ENCODE peak calls at places on chromosomes 2 and 18, in five cellular contexts. Y is HepG2, J is K562, V is GM12878, B is H1. W is an unnamed sample.

GRCh38 chr2:54416938-54417337 is 39.2 kb upstream of the SPTBN1 start:
- DNase-seq in Y (no peak), J (no peak), V (no peak), B (no peak), W (no peak)

GRCh38 chr2:80378-80777 is 34.1 kb upstream of the FAM110C start:
- DNase-seq in Y (no peak), J (no peak), V (no peak), B (no peak), W (no peak)

GRCh38 chr18:42183746-42184145 is 228.7 kb downstream of the PIK3C3 start:
- DNase-seq in Y (no peak), J (no peak), V (no peak), B (no peak), W (no peak)

GRCh38 chr2:37090019-37090477 is 5.7 kb downstream of the GPATCH11 start:
- DNase-seq in Y (no peak), J (no peak), V (peak), B (no peak), W (no peak)

GRCh38 chr2:190320696-190321095 is 1.1 kb upstream of the HIBCH start:
- DNase-seq in Y (no peak), J (peak), V (no peak), B (no peak), W (no peak)

GRCh38 chr18:31162419-31162793 is 250 bp downstream of the DSC1 start:
- DNase-seq in Y (no peak), J (no peak), V (no peak), B (no peak), W (no peak)

GRCh38 chr2:188811522-188811921 is 162.7 kb upstream of the COL3A1 start:
- DNase-seq in Y (no peak), J (no peak), V (no peak), B (no peak), W (no peak)

GRCh38 chr2:240477916-240478315 is 42.5 kb downstream of the GPC1 start:
- DNase-seq in Y (no peak), J (no peak), V (no peak), B (no peak), W (no peak)

GRCh38 chr2:99692785-99693184 is 203.0 kb upstream of the REV1 start:
- DNase-seq in Y (no peak), J (peak), V (no peak), B (no peak), W (no peak)

GRCh38 chr18:34866739-34867138 is 156.6 kb downstream of the DTNA start:
- DNase-seq in Y (no peak), J (peak), V (no peak), B (no peak), W (no peak)

GRCh38 chr2:34096552-34097171 is 497.6 kb upstream of the FAM98A start:
- DNase-seq in Y (peak), J (peak), V (peak), B (peak), W (peak)

GRCh38 chr18:28161608-28162599 is 15.0 kb downstream of the CDH2 start:
- DNase-seq in Y (peak), J (no peak), V (no peak), B (no peak), W (no peak)

GRCh38 chr2:78546843-78547242 is 478.7 kb upstream of the REG3G start:
- DNase-seq in Y (peak), J (peak), V (no peak), B (no peak), W (no peak)

GRCh38 chr2:219495531-219496122 is 3.1 kb upstream of the GMPPA start:
- DNase-seq in Y (peak), J (peak), V (peak), B (peak), W (peak)

GRCh38 chr18:2070636-2071035 is 500.7 kb downstream of the METTL4 start:
- DNase-seq in Y (no peak), J (no peak), V (no peak), B (no peak), W (no peak)

GRCh38 chr2:74528600-74529356 is 728 bp downstream of the AUP1 start:
- DNase-seq in Y (peak), J (peak), V (no peak), B (no peak), W (no peak)

GRCh38 chr2:74527741-74528140 is 1.7 kb upstream of the DQX1 start:
- DNase-seq in Y (no peak), J (no peak), V (no peak), B (no peak), W (no peak)

GRCh38 chr2:74525717-74526648 is at the start of gene DQX1:
- DNase-seq in Y (peak), J (peak), V (peak), B (peak), W (no peak)

GRCh38 chr2:74524955-74525716 is 895 bp downstream of the DQX1 start:
- DNase-seq in Y (no peak), J (no peak), V (no peak), B (no peak), W (no peak)

GRCh38 chr2:74526649-74527230 is 709 bp upstream of the DQX1 start:
- DNase-seq in Y (no peak), J (no peak), V (no peak), B (no peak), W (no peak)
- H3K4me2 ChIP-seq in Y (peak), J (no peak), V (peak), B (no peak), W (no peak)

GRCh38 chr2:48110497-48110896 is 204.2 kb upstream of the FBXO11 start:
- DNase-seq in Y (no peak), J (no peak), V (no peak), B (no peak), W (no peak)
- H2AFZ ChIP-seq in Y (peak), J (peak), V (no peak), B (no peak), W (peak)

GRCh38 chr2:205731521-205731965 is 49.2 kb downstream of the NRP2 start:
- DNase-seq in Y (peak), J (no peak), V (no peak), B (no peak), W (no peak)

GRCh38 chr2:205733082-205733481 is 50.8 kb downstream of the NRP2 start:
- DNase-seq in Y (no peak), J (no peak), V (no peak), B (no peak), W (no peak)

GRCh38 chr2:205730191-205730590 is 47.9 kb downstream of the NRP2 start:
- DNase-seq in Y (no peak), J (no peak), V (no peak), B (no peak), W (no peak)

GRCh38 chr2:205732314-205732713 is 50.0 kb downstream of the NRP2 start:
- DNase-seq in Y (no peak), J (no peak), V (no peak), B (no peak), W (no peak)

GRCh38 chr2:205730701-205731271 is 48.5 kb downstream of the NRP2 start:
- DNase-seq in Y (no peak), J (no peak), V (no peak), B (no peak), W (no peak)
- TF ChIP-seq SRF in Y (no peak), J (no peak), V (no peak), B (no peak), W (no peak)

DNA sequence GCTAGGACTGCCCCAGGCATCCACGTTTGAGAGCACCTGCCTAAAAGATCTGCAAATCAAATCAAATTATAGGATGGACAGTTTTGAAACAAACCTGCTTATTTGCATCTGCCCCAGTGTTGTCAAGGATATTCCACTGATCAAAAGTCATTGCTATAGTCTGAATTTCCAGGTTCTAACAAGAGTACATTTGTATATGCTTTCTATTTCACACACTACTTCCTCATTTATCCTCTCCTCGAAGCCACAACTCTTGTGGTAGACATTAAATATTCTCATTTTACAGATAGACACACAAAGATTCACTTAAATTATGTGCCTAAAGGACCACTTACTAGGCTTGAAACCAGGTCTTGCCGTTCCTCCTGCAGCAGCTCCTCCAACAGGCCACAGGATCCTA is 11.9 kb upstream of the TET3 start:
- DNase-seq in Y (no peak), J (no peak), V (no peak), B (no peak), W (no peak)
- H3K4me2 ChIP-seq in Y (no peak), J (no peak), V (peak), B (no peak), W (no peak)

DNA sequence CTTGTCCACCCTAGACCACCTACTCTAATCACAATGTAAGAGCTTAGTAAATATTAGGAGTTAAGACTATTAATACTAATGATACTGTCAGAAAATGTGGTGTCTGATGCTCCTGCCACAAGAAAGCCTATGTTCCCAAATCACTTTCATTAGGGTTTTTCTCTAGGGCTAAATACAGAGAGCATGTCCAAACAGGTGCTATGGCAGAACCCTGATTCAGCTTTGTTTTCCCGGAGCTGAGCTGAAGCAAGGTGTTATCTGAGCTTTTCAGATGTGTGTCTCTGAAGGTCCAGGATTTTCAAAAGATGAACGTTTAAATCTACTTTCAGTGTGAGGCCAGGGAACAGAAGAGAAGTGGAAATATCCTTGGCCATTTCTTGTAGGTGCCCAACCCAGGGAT is 40.6 kb downstream of the CPO start:
- DNase-seq in Y (no peak), J (no peak), V (no peak), B (no peak), W (no peak)
- H2AFZ ChIP-seq in Y (no peak), J (no peak), V (no peak), B (no peak), W (no peak)

GRCh38 chr2:47639469-47639868 is 143.5 kb upstream of the MSH6 start:
- DNase-seq in Y (no peak), J (peak), V (no peak), B (no peak), W (no peak)
- TF ChIP-seq SRF in Y (no peak), J (no peak), V (no peak), B (no peak), W (no peak)

GRCh38 chr2:105177008-105177407 is 64.5 kb upstream of the GPR45 start:
- DNase-seq in Y (no peak), J (no peak), V (no peak), B (no peak), W (no peak)
- H3K4me2 ChIP-seq in Y (no peak), J (no peak), V (no peak), B (no peak), W (no peak)

GRCh38 chr18:50878345-50879301 is at the start of gene ME2:
- DNase-seq in Y (peak), J (peak), V (peak), B (peak), W (peak)
- H2AFZ ChIP-seq in Y (peak), J (peak), V (peak), B (peak), W (peak)

DNA sequence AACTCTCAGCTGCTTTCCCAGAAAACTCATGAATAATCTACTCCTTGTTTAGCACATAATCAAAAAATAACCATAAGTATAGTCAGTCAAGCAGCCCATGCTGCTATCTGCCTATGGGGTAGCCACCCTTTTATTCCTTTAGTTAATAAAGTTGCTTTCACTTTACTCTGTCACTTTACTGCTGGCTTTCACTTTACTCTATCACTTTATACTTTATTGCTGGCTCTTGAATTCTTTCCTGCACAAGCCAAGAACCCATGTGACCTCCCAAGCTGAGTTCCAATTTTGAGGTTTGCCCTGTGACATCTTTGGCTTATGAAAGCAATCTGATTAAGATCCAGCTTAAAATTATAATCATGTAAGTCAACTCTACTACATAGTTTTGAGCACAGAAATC is 288.1 kb downstream of the PDE11A start:
- DNase-seq in Y (no peak), J (no peak), V (no peak), B (no peak), W (no peak)
- TF ChIP-seq SRF in Y (no peak), J (no peak), V (no peak), B (no peak), W (no peak)

GRCh38 chr18:32907215-32907590 is 134.4 kb upstream of the KLHL14 start:
- DNase-seq in Y (no peak), J (no peak), V (no peak), B (no peak), W (no peak)

GRCh38 chr18:32907656-32908441 is 135.0 kb upstream of the KLHL14 start:
- DNase-seq in Y (no peak), J (no peak), V (no peak), B (no peak), W (no peak)

GRCh38 chr18:32909798-32910561 is 137.2 kb upstream of the KLHL14 start:
- DNase-seq in Y (peak), J (no peak), V (no peak), B (no peak), W (no peak)

GRCh38 chr18:32911660-32912284 is 138.9 kb upstream of the KLHL14 start:
- DNase-seq in Y (no peak), J (no peak), V (no peak), B (no peak), W (no peak)

DNA sequence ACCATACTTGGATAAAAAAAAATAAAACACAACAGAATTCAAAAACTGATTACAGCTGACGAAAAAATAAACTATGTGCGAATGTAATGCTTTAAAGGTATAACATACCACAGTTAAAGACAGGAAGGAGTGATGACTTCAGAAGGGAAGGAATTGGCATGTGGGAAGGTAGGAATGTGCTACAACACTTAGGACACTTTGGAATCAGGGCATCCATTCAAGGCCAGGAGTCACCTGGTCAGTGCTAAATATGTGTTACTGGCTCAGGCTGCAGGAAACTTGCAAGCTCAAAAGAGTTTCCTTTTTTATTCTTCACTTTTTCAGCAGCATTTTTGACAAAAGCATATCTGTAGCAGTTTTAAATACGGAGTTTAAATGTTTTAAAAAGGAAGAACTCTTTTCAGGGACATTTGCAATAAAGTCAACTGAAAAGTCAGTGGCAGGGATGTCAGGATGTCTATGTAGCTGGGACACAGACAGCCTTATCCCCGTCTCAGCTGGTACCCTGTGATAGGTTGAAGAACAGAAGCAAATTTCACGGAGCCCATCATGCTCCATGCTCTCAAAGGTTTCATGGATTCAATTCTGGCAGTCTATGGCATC is 138.0 kb upstream of the KLHL14 start:
- DNase-seq in Y (peak), J (no peak), V (no peak), B (no peak), W (no peak)
- H3K4me2 ChIP-seq in Y (no peak), J (no peak), V (no peak), B (no peak), W (no peak)